ENCODE peak calls at places on chromosomes 5 and 9, in ten cellular contexts. N is GM13976, J is heart right ventricle, R is AG09309, O is cardiac fibroblast, P is lung, X is hepatocyte, L is left ventricle myocardium inferior, G is A549, M is WERI-Rb-1. K is an unnamed sample.

GRCh38 chr9:2427016-2427891 is 194.3 kb upstream of the VLDLR start:
- DNase-seq in N (no peak), J (peak), R (no peak), O (no peak), P (peak), X (peak), L (peak), G (no peak), M (no peak), K (no peak)

GRCh38 chr5:128536861-128537305 is 1.2 kb downstream of the FBN2 start:
- DNase-seq in N (no peak), J (peak), R (no peak), O (peak), P (no peak), X (peak), L (no peak), G (no peak), M (no peak), K (no peak)

GRCh38 chr5:107324071-107324470 is 346.7 kb downstream of the EFNA5 start:
- DNase-seq in N (no peak), J (no peak), R (no peak), O (no peak), P (no peak), X (no peak), L (no peak), G (no peak), M (no peak), K (no peak)

GRCh38 chr5:33997331-33997983 is 10.4 kb downstream of the AMACR start:
- DNase-seq in N (peak), J (no peak), R (peak), O (peak), P (peak), X (peak), L (no peak), G (peak), M (peak), K (no peak)

GRCh38 chr9:105415344-105415980 is 32.4 kb upstream of the FSD1L start:
- DNase-seq in N (peak), J (no peak), R (no peak), O (peak), P (peak), X (peak), L (no peak), G (peak), M (peak), K (no peak)

GRCh38 chr9:4508246-4508906 is 18.1 kb downstream of the SLC1A1 start:
- DNase-seq in N (no peak), J (no peak), R (peak), O (no peak), P (no peak), X (peak), L (no peak), G (no peak), M (no peak), K (no peak)

GRCh38 chr5:13780081-13780480 is 164.4 kb downstream of the DNAH5 start:
- DNase-seq in N (no peak), J (no peak), R (no peak), O (no peak), P (no peak), X (no peak), L (no peak), G (no peak), M (no peak), K (no peak)

GRCh38 chr9:135902655-135903357 is 4.5 kb downstream of the CAMSAP1 start:
- DNase-seq in N (no peak), J (no peak), R (no peak), O (no peak), P (no peak), X (no peak), L (no peak), G (no peak), M (no peak), K (no peak)

GRCh38 chr9:136412912-136413420 is 2.5 kb downstream of the PMPCA start:
- DNase-seq in N (no peak), J (no peak), R (no peak), O (peak), P (no peak), X (no peak), L (no peak), G (no peak), M (no peak), K (no peak)

GRCh38 chr5:157266286-157267007 is 524 bp downstream of the CYFIP2 start:
- DNase-seq in N (peak), J (peak), R (no peak), O (no peak), P (no peak), X (peak), L (no peak), G (no peak), M (peak), K (no peak)

GRCh38 chr9:21336467-21336866 is 1.3 kb upstream of the KLHL9 start:
- DNase-seq in N (no peak), J (no peak), R (no peak), O (no peak), P (no peak), X (no peak), L (no peak), G (peak), M (no peak), K (no peak)

GRCh38 chr9:116687762-116688160 is 656 bp downstream of the TRIM32 start:
- DNase-seq in N (no peak), J (no peak), R (no peak), O (peak), P (no peak), X (peak), L (no peak), G (no peak), M (peak), K (no peak)

GRCh38 chr5:180591249-180591887 is at the start of gene SCGB3A1:
- DNase-seq in N (peak), J (no peak), R (no peak), O (peak), P (peak), X (no peak), L (no peak), G (no peak), M (no peak), K (no peak)

GRCh38 chr5:172932313-172933017 is 26.8 kb upstream of the RPL26L1 start:
- DNase-seq in N (peak), J (peak), R (no peak), O (peak), P (peak), X (peak), L (peak), G (peak), M (peak), K (peak)

GRCh38 chr5:53871050-53871449 is 310.6 kb downstream of the NDUFS4 start:
- DNase-seq in N (no peak), J (no peak), R (no peak), O (peak), P (no peak), X (no peak), L (no peak), G (peak), M (no peak), K (no peak)

GRCh38 chr5:53878015-53878414 is 317.6 kb downstream of the NDUFS4 start:
- DNase-seq in N (no peak), J (no peak), R (no peak), O (no peak), P (no peak), X (no peak), L (no peak), G (no peak), M (no peak), K (no peak)

GRCh38 chr5:53871772-53872171 is 311.3 kb downstream of the NDUFS4 start:
- DNase-seq in N (no peak), J (no peak), R (no peak), O (no peak), P (no peak), X (no peak), L (no peak), G (no peak), M (no peak), K (no peak)

GRCh38 chr5:53877243-53877642 is 316.8 kb downstream of the NDUFS4 start:
- DNase-seq in N (no peak), J (no peak), R (peak), O (peak), P (no peak), X (no peak), L (no peak), G (no peak), M (no peak), K (no peak)

GRCh38 chr5:53874409-53874808 is 314.0 kb downstream of the NDUFS4 start:
- DNase-seq in N (no peak), J (no peak), R (no peak), O (peak), P (no peak), X (peak), L (no peak), G (peak), M (peak), K (no peak)
- TF ChIP-seq CTCF in N (no peak), J (peak), R (peak), O (peak), P (no peak), X (no peak), L (no peak), G (no peak), M (peak), K (no peak)

GRCh38 chr9:87107072-87107471 is 159.8 kb upstream of the GAS1 start:
- DNase-seq in N (no peak), J (no peak), R (no peak), O (no peak), P (no peak), X (no peak), L (no peak), G (peak), M (no peak), K (no peak)
- TF ChIP-seq CTCF in N (no peak), J (peak), R (peak), O (peak), P (no peak), X (peak), L (no peak), G (no peak), M (peak), K (peak)

GRCh38 chr9:34125681-34126206 is 754 bp downstream of the DCAF12 start:
- DNase-seq in N (no peak), J (no peak), R (no peak), O (peak), P (no peak), X (peak), L (no peak), G (peak), M (peak), K (no peak)
- TF ChIP-seq CTCF in N (no peak), J (no peak), R (no peak), O (peak), P (no peak), X (peak), L (no peak), G (no peak), M (no peak), K (no peak)

DNA sequence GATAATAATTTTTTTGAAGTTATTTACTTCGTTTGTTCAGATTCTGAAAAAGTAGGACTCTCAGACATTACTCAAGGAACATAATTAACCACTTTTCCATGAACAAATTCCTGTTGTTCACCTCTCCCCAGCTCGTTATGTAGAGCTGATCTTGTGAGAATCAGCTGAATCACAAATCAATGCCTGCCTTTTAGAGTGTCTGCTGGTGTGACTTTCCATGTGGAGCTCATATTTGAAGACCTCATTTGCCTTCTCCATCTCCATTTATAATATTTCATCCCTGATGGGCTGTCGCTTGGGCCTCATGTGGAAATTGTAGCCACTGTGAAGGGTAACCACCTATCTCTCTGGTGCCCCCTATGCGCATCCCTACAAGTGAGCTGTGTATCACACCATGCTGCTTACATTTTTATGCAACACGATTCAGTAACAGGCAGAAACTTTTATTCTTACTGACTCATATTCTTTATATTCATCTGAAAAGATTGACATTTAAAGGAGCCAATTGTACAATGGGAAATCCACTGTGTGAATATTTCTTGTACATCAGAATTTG is 111.3 kb downstream of the STK32A start:
- DNase-seq in N (no peak), J (no peak), R (no peak), O (no peak), P (no peak), X (no peak), L (no peak), G (no peak), M (no peak), K (no peak)
- TF ChIP-seq CTCF in N (no peak), J (no peak), R (peak), O (no peak), P (no peak), X (no peak), L (no peak), G (no peak), M (peak), K (peak)

GRCh38 chr5:51465165-51465564 is 81.9 kb downstream of the ISL1 start:
- DNase-seq in N (no peak), J (no peak), R (no peak), O (no peak), P (no peak), X (peak), L (no peak), G (no peak), M (no peak), K (no peak)

GRCh38 chr5:51472472-51472871 is 89.2 kb downstream of the ISL1 start:
- DNase-seq in N (no peak), J (no peak), R (no peak), O (no peak), P (no peak), X (no peak), L (no peak), G (no peak), M (no peak), K (no peak)

GRCh38 chr5:51471642-51472041 is 88.4 kb downstream of the ISL1 start:
- DNase-seq in N (no peak), J (no peak), R (no peak), O (no peak), P (no peak), X (no peak), L (no peak), G (no peak), M (no peak), K (no peak)

GRCh38 chr5:51466214-51466613 is 83.0 kb downstream of the ISL1 start:
- DNase-seq in N (no peak), J (no peak), R (no peak), O (no peak), P (no peak), X (no peak), L (no peak), G (no peak), M (no peak), K (no peak)

GRCh38 chr5:51468196-51468595 is 84.9 kb downstream of the ISL1 start:
- DNase-seq in N (no peak), J (no peak), R (no peak), O (peak), P (no peak), X (peak), L (no peak), G (no peak), M (no peak), K (no peak)
- TF ChIP-seq CTCF in N (no peak), J (no peak), R (no peak), O (no peak), P (no peak), X (peak), L (no peak), G (no peak), M (no peak), K (no peak)

DNA sequence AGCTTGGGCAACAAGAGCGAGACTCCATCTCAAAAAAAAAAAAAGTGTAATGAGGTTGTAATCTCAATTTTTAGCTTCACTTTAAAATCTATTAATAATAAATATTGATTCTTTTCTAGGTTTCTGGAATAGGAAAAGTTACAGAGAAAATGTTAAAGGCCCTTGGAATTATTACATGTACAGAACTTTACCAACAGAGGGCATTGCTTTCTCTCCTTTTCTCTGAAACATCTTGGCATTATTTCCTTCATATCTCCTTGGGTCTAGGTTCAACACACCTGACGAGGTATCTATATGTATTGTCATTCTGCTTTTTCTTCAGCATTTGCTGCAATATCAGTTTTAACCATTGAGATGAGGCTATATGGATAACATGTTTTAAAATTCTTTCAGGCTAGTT is 26.6 kb upstream of the ANKDD1B start:
- DNase-seq in N (no peak), J (no peak), R (no peak), O (no peak), P (no peak), X (no peak), L (no peak), G (no peak), M (no peak), K (no peak)
- TF ChIP-seq CTCF in N (no peak), J (peak), R (peak), O (peak), P (no peak), X (peak), L (no peak), G (peak), M (peak), K (no peak)

GRCh38 chr9:99012957-99013512 is 69.3 kb downstream of the COL15A1 start:
- DNase-seq in N (no peak), J (no peak), R (no peak), O (no peak), P (no peak), X (no peak), L (no peak), G (no peak), M (no peak), K (no peak)
- TF ChIP-seq CTCF in N (no peak), J (peak), R (peak), O (peak), P (no peak), X (no peak), L (peak), G (no peak), M (peak), K (no peak)